ENCODE peak calls at places on chromosomes 12 and 14, in five cellular contexts. R, F, A, M and O are unnamed samples.

GRCh38 chr14:105939810-105940508 is 413.6 kb downstream of the TMEM121 start:
- DNase-seq in R (no peak), A (peak), F (no peak), M (no peak), O (peak)

GRCh38 chr12:57340104-57340503 is 89.1 kb upstream of the STAC3 start:
- DNase-seq in A (peak), R (no peak), M (peak), F (peak), O (no peak)

GRCh38 chr12:123064356-123064755 is 83.9 kb downstream of the ARL6IP4 start:
- DNase-seq in F (no peak), R (no peak), M (no peak), A (peak), O (no peak)

GRCh38 chr14:106790189-106791036 is 1264.0 kb downstream of the TMEM121 start:
- DNase-seq in M (no peak), A (no peak), R (peak), F (no peak), O (peak)

GRCh38 chr12:106094304-106094703 is 44.5 kb downstream of the NUAK1 start:
- DNase-seq in F (no peak), M (no peak), R (no peak), A (no peak), O (no peak)

GRCh38 chr12:52267699-52268098 is 6.7 kb upstream of the KRT86 start:
- DNase-seq in F (no peak), A (no peak), M (no peak), R (no peak), O (no peak)

GRCh38 chr12:11795910-11796459 is 146.5 kb downstream of the ETV6 start:
- DNase-seq in A (no peak), M (peak), R (peak), F (peak), O (no peak)

GRCh38 chr12:51293693-51294092 is 23.5 kb upstream of the SMAGP start:
- DNase-seq in A (no peak), F (no peak), M (peak), R (no peak), O (no peak)

GRCh38 chr14:71089974-71090373 is 182.7 kb downstream of the PCNX1 start:
- DNase-seq in R (no peak), M (peak), F (peak), A (no peak), O (no peak)

GRCh38 chr12:101698782-101699347 is 1.4 kb downstream of the CHPT1 start:
- DNase-seq in A (no peak), M (peak), R (no peak), F (peak), O (no peak)

GRCh38 chr12:132399092-132400010 is 70.0 kb upstream of the GALNT9 start:
- DNase-seq in F (no peak), M (no peak), A (no peak), R (no peak), O (no peak)

GRCh38 chr14:72402429-72402772 is 470.2 kb downstream of the RGS6 start:
- DNase-seq in F (no peak), R (no peak), M (no peak), A (no peak), O (peak)

GRCh38 chr12:90945070-90945649 is 9.8 kb downstream of the CCER1 start:
- DNase-seq in R (no peak), A (no peak), M (peak), F (peak), O (no peak)

GRCh38 chr12:77924703-77925102 is 94.0 kb downstream of the NAV3 start:
- DNase-seq in F (peak), M (peak), R (no peak), A (no peak), O (no peak)

GRCh38 chr14:104221071-104221625 is 82.8 kb downstream of the KIF26A start:
- DNase-seq in A (no peak), F (no peak), R (no peak), M (no peak), O (no peak)

GRCh38 chr14:102819176-102819628 is 42.0 kb downstream of the TRAF3 start:
- DNase-seq in F (no peak), M (no peak), A (no peak), R (no peak), O (peak)

GRCh38 chr14:102817942-102818940 is 41.0 kb downstream of the TRAF3 start:
- DNase-seq in F (no peak), A (no peak), M (peak), R (no peak), O (no peak)

GRCh38 chr14:102821252-102821651 is 44.0 kb downstream of the TRAF3 start:
- DNase-seq in R (no peak), A (no peak), F (no peak), M (no peak), O (no peak)

GRCh38 chr14:102822311-102822863 is 45.1 kb downstream of the TRAF3 start:
- DNase-seq in A (no peak), R (no peak), F (no peak), M (peak), O (no peak)

DNA sequence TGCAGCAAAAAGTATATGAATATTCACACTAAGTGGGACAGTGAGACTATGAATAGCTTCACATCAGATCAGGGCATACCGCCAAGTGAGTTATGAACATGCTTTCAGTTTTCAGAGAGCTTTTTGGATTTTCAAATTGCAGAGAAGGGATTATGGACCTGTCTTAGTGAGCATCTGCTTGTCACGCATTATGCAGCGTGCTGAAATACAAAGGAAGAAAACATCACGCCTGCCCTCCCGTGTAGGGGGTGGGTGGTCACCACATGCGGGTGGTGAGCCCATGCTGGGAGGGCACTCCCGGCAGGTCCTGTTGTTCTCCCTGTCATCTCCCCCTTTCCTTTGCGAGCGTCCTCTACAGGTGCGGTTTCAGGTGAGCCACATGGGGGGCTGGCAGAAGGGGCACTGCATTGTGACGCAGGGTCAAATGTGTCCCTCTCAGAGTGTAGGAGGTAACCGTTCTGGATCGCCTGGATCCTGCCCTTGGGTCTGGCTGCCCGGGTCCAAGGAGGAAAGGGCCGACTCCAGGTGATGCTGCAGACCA is 42.6 kb downstream of the TRAF3 start:
- DNase-seq in R (no peak), F (peak), M (peak), A (no peak), O (no peak)
- H3K4me3 ChIP-seq in R (no peak), F (no peak), M (no peak), A (no peak), O (peak)

GRCh38 chr14:85711620-85712019 is 181.7 kb downstream of the FLRT2 start:
- DNase-seq in A (no peak), R (no peak), M (peak), F (no peak), O (no peak)
- H3K4me3 ChIP-seq in A (no peak), R (no peak), M (no peak), F (no peak), O (no peak)

DNA sequence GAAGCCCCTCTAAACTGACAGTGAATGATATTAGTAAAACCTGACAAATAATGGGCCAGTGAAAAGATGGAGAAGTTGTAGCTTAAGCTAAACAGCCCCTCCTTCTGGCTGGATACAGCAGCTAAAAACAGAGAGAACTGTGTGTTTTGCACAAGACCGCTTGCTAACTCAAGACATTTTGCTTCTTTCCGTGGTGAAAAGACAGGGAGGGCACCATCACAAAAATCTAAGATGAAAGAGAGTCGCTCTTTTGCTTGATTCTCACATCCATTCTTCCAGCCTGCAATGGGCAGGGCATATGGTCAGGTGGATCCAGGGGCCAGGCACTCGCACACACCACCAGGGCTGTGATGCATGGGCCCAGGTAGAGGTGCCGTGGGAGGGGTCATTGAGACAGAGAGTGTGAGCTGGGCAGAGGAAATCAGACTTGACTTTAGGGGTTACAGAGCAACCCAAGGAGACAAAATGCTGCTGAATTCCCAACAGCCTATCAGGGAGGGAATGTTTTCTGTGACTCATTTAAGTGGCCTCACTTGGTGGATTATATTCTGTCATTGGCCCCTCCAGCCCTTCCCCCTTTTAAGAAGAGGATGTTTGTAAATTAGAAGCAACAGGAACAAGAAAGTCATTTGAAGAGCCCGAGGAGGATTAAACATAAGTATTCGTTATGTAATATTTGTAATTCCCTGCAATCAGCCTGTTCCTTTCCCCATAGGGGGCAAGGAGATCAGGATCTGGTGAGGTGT is 12.2 kb downstream of the EMP1 start:
- DNase-seq in R (peak), F (peak), M (peak), A (no peak), O (peak)
- H3K4me3 ChIP-seq in R (peak), F (no peak), M (no peak), A (no peak), O (no peak)

GRCh38 chr12:1655225-1655788 is 26.3 kb downstream of the WNT5B start:
- DNase-seq in M (no peak), R (no peak), F (no peak), A (no peak), O (no peak)
- H3K4me3 ChIP-seq in M (no peak), R (no peak), F (no peak), A (no peak), O (no peak)